ENCODE peak calls at places on chromosomes 3 and 15, in six cellular contexts. Z is H54; E is cardiac fibroblast; G is activated CD8-positive, alpha-beta memory T cell treated with anti-CD3 and anti-CD28 coated beads for 24 hours; V is T follicular helper cell; O is RWPE1. J is an unnamed sample.
A peak's percentile ranks its signal among the peaks of the same experiment; 100 is the strongest.

GRCh38 chr3:184262166-184262926 is 993 bp upstream of the CAMK2N2 start:
- DNase-seq in Z (peak; percentile 44), E (no peak), G (no peak), V (no peak), O (no peak), J (no peak)

GRCh38 chr15:100879461-100880138 is at the start of gene ALDH1A3:
- DNase-seq in Z (peak; percentile 71), E (peak; percentile 42), G (peak; percentile 60), V (no peak), O (peak; percentile 90), J (no peak)

GRCh38 chr15:71374607-71375352 is 259.5 kb downstream of the THSD4 start:
- DNase-seq in Z (no peak), E (peak; percentile 71), G (no peak), V (no peak), O (no peak), J (no peak)

GRCh38 chr3:128878556-128879124 is 780 bp upstream of the ACAD9 start:
- DNase-seq in Z (peak; percentile 64), E (peak; percentile 78), G (no peak), V (no peak), O (peak; percentile 57), J (peak; percentile 38)

GRCh38 chr3:194485471-194485875 is 1.3 kb downstream of the ATP13A3 start:
- DNase-seq in Z (peak; percentile 45), E (peak; percentile 68), G (no peak), V (no peak), O (peak; percentile 53), J (no peak)

GRCh38 chr15:96416934-96417759 is 86.6 kb downstream of the NR2F2 start:
- DNase-seq in Z (no peak), E (peak; percentile 23), G (no peak), V (no peak), O (no peak), J (no peak)

GRCh38 chr3:7504886-7505775 is 644.2 kb downstream of the GRM7 start:
- DNase-seq in Z (no peak), E (peak; percentile 96), G (no peak), V (no peak), O (peak; percentile 4), J (peak; percentile 46)

GRCh38 chr3:18868911-18869689 is 279.2 kb upstream of the KCNH8 start:
- DNase-seq in Z (no peak), E (no peak), G (no peak), V (no peak), O (no peak), J (no peak)

GRCh38 chr3:184230603-184231528 is 1.5 kb downstream of the VWA5B2 start:
- DNase-seq in Z (no peak), E (no peak), G (no peak), V (no peak), O (peak; percentile 64), J (no peak)

GRCh38 chr3:129984124-129984523 is 9.6 kb downstream of the TRH start:
- DNase-seq in Z (no peak), E (peak; percentile 10), G (no peak), V (no peak), O (no peak), J (no peak)

GRCh38 chr15:62486041-62486440 is 321.0 kb upstream of the C2CD4B start:
- DNase-seq in Z (no peak), E (no peak), G (no peak), V (no peak), O (no peak), J (no peak)

GRCh38 chr15:38670142-38671002 is 105.8 kb upstream of the RASGRP1 start:
- DNase-seq in Z (no peak), E (peak; percentile 15), G (peak; percentile 68), V (peak; percentile 69), O (no peak), J (no peak)